ENCODE peak calls at places on chromosomes 16 and 17, in six cellular contexts. M is GM12891, S is H1, G is GM12878, V is K562, I is HepG2. N is an unnamed sample.

GRCh38 chr16:1198194-1198593 is 26.9 kb downstream of the TPSG1 start:
- DNase-seq in M (no peak), V (no peak), G (no peak), I (no peak), S (no peak), N (no peak)

GRCh38 chr17:73335591-73336503 is 24.0 kb upstream of the CDC42EP4 start:
- DNase-seq in V (no peak), I (no peak), G (no peak), S (no peak), M (no peak), N (no peak)

GRCh38 chr17:10620823-10621222 is 36.3 kb downstream of the MYH3 start:
- DNase-seq in M (no peak), G (no peak), V (no peak), I (no peak), S (no peak), N (no peak)

GRCh38 chr17:7014995-7015586 is 2.7 kb downstream of the RNASEK start:
- DNase-seq in V (no peak), S (no peak), I (no peak), G (peak; percentile 54), M (no peak), N (no peak)

GRCh38 chr16:8967437-8967821 is 3.7 kb upstream of the USP7 start:
- DNase-seq in S (no peak), I (no peak), M (no peak), V (no peak), G (no peak), N (no peak)

GRCh38 chr17:45231481-45232116 is 9.9 kb downstream of the FMNL1 start:
- DNase-seq in S (peak; percentile 78), G (no peak), M (no peak), I (peak; percentile 71), V (peak; percentile 79), N (no peak)

GRCh38 chr17:7740481-7741001 is 23.0 kb downstream of the DNAH2 start:
- DNase-seq in M (no peak), G (no peak), V (no peak), S (no peak), I (no peak), N (no peak)

GRCh38 chr16:1300664-1301476 is 8.6 kb upstream of the UBE2I start:
- DNase-seq in I (peak; percentile 55), M (peak; percentile 91), G (no peak), V (peak; percentile 81), S (peak; percentile 94), N (peak; percentile 95)

GRCh38 chr17:74403512-74404137 is 28.3 kb upstream of the GPRC5C start:
- DNase-seq in G (no peak), M (no peak), I (no peak), V (no peak), S (no peak), N (no peak)

GRCh38 chr16:72847187-72848044 is 200.5 kb downstream of the ZFHX3 start:
- DNase-seq in V (peak; percentile 33), M (peak; percentile 59), I (peak; percentile 30), G (no peak), S (no peak), N (peak; percentile 42)

GRCh38 chr17:80096531-80097306 is 4.7 kb upstream of the GAA start:
- DNase-seq in M (no peak), V (no peak), I (no peak), G (no peak), S (peak; percentile 37), N (no peak)

GRCh38 chr17:10842658-10843057 is 4.8 kb upstream of the PIRT start:
- DNase-seq in V (no peak), G (no peak), M (no peak), S (no peak), I (no peak), N (no peak)

GRCh38 chr16:90001761-90002503 is 17.3 kb downstream of the DBNDD1 start:
- DNase-seq in G (no peak), V (no peak), I (no peak), M (no peak), S (no peak), N (no peak)

GRCh38 chr16:24848065-24848464 is 2.3 kb downstream of the SLC5A11 start:
- DNase-seq in V (no peak), G (no peak), I (no peak), M (no peak), S (no peak), N (no peak)

GRCh38 chr17:65856865-65857264 is 295.4 kb upstream of the AXIN2 start:
- DNase-seq in G (no peak), M (no peak), V (no peak), S (no peak), I (no peak), N (no peak)

GRCh38 chr17:65532491-65532890 is 29.0 kb downstream of the AXIN2 start:
- DNase-seq in M (no peak), G (no peak), I (no peak), V (no peak), S (no peak), N (no peak)

GRCh38 chr17:59175076-59175475 is 19.5 kb downstream of the PRR11 start:
- DNase-seq in V (no peak), I (no peak), S (no peak), G (no peak), M (no peak), N (no peak)

GRCh38 chr16:67024384-67024896 is 4.5 kb upstream of the CBFB start:
- DNase-seq in V (no peak), I (no peak), S (no peak), M (no peak), G (no peak), N (no peak)

GRCh38 chr16:22660441-22661160 is 149.9 kb downstream of the NPIPB5 start:
- DNase-seq in I (no peak), S (no peak), M (no peak), V (no peak), G (no peak), N (no peak)

GRCh38 chr16:1354815-1355214 is 3.1 kb downstream of the GNPTG start:
- DNase-seq in I (no peak), S (no peak), M (no peak), G (no peak), V (peak; percentile 59), N (no peak)

GRCh38 chr17:62724398-62725146 is 83.5 kb downstream of the MARCHF10 start:
- DNase-seq in S (no peak), G (peak; percentile 91), V (no peak), I (no peak), M (peak; percentile 59), N (peak; percentile 50)

GRCh38 chr17:47719411-47720152 is 13.5 kb upstream of the TBX21 start:
- DNase-seq in M (no peak), V (no peak), I (no peak), G (no peak), S (no peak), N (no peak)

GRCh38 chr17:850828-851759 is 68.9 kb downstream of the MRM3 start:
- DNase-seq in G (no peak), I (no peak), V (no peak), S (no peak), M (no peak), N (no peak)

GRCh38 chr17:31321971-31322370 is 549 bp upstream of the EVI2A start:
- DNase-seq in G (no peak), V (no peak), I (no peak), M (no peak), S (no peak), N (no peak)

GRCh38 chr16:56732832-56733231 is 2.9 kb downstream of the NUP93 start:
- DNase-seq in V (no peak), M (no peak), I (no peak), S (no peak), G (peak; percentile 42), N (no peak)

GRCh38 chr16:67425581-67425980 is 5.3 kb upstream of the HSD11B2 start:
- DNase-seq in S (no peak), G (no peak), I (no peak), V (no peak), M (no peak), N (no peak)

DNA sequence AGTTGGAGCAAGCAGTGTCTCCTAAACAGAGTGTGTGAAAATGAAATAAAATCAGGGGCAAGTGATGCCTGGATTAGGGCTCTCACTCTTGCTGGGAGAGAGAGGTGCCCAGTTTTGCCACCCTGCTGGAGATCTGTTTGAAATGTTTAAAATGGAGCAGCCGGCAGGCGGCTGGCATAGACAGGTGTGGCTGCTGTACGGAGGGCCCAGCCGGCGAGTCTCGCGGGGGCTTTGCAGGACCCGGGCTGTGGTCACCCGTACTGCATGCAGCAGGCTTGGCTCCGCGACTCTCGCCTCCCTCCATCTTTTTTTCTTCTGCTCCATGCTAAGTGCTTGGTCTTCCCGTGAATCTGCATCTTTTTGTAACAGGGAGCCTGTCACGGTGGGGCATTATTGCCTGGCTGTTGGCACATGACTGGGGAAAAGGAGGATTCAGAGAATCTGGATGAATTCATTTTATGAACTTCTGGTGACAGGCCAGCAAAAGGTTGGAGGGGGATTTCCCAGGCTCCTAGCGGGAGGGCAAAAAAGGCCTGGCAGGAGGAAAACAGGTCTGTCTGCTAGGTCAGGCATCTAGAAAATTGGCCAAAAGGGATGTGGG is 1.8 kb downstream of the ZNRF1 start:
- DNase-seq in S (no peak), M (no peak), V (no peak), I (no peak), G (no peak), N (no peak)
- TF ChIP-seq TAF1 in S (no peak), M (no peak), V (no peak), I (no peak), G (no peak), N (no peak)

DNA sequence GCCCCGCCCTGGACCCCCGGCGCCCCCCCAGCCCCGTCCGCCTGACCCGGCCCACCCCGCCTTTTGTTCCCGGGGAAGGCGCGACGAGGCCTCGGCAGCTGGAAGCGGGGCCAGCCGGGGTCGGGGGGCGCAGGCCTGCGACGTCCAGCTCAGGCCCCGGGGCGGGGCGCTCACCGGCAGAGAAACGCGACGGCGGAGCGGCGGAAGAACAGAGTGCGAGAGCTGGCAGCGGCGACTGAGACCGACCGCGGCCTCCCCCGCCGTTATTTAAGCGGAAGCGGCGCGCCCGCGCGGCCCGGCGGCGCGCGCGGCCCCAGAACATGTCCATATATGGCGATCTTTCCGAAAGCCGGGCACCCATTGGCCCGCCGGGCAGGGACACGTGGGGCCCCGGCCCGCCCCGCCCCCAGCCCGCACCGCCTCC is at the start of gene ACTG1:
- DNase-seq in M (no peak), I (peak; percentile 86), G (no peak), V (peak; percentile 95), S (peak; percentile 91), N (peak; percentile 84)
- TF ChIP-seq POLR2A in M (peak; percentile 97), I (no peak), G (peak; percentile 89), V (peak; percentile 98), S (peak; percentile 97), N (peak; percentile 97)

DNA sequence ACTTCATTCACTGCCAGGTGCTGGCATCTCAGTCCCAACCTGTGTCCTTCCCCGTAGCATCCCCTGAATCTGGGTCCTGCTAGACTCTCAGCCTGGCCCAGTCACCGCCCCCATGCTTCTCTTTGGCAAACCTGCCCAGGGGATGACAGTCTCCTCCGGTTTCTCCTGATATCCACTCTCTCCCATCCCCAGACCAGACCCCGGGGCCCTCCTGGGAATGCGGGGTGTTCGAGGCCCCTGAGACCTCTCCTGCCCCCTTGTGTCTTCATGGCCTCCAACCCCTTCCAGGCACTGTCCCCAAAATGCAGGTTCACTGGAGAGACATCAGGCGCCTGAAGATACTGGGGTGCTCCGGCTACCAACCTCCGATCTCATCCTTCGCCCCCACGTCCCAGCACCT is 544 bp downstream of the STX1B start:
- DNase-seq in I (no peak), M (no peak), G (no peak), V (no peak), S (peak; percentile 65), N (no peak)
- TF ChIP-seq TAF1 in I (no peak), M (no peak), G (no peak), V (no peak), S (no peak), N (no peak)

GRCh38 chr16:30395155-30395991 is at the start of gene ZNF48:
- DNase-seq in G (no peak), M (peak; percentile 83), I (peak; percentile 89), V (peak; percentile 92), S (peak; percentile 89), N (peak; percentile 85)
- TF ChIP-seq POLR2A in G (peak; percentile 74), M (no peak), I (peak; percentile 70), V (peak; percentile 68), S (no peak), N (peak; percentile 62)